ENCODE peak calls at places on chromosome 9, in four cellular contexts. One of them, this sample, is unnamed.

GRCh38 chr9:113657765-113658564 is 194.4 kb downstream of the RGS3 start:
- DNase-seq in CD4-positive, alpha-beta T cell: peak
- DNase-seq in coronary artery: peak
- DNase-seq in esophagus squamous epithelium: no peak
- DNase-seq in this sample: peak

GRCh38 chr9:90914868-90915483 is 113.4 kb downstream of the SYK start:
- DNase-seq in coronary artery: no peak
- DNase-seq in CD4-positive, alpha-beta T cell: peak
- DNase-seq in esophagus squamous epithelium: no peak
- DNase-seq in this sample: no peak

GRCh38 chr9:77789891-77790290 is 141.8 kb upstream of the GNA14 start:
- DNase-seq in esophagus squamous epithelium: no peak
- DNase-seq in CD4-positive, alpha-beta T cell: no peak
- DNase-seq in coronary artery: no peak
- DNase-seq in this sample: no peak

GRCh38 chr9:132041825-132042224 is 37.8 kb downstream of the MED27 start:
- DNase-seq in CD4-positive, alpha-beta T cell: no peak
- DNase-seq in esophagus squamous epithelium: no peak
- DNase-seq in coronary artery: no peak
- DNase-seq in this sample: no peak

GRCh38 chr9:123406691-123407536 is 50.9 kb downstream of the CRB2 start:
- DNase-seq in coronary artery: no peak
- DNase-seq in CD4-positive, alpha-beta T cell: no peak
- DNase-seq in esophagus squamous epithelium: no peak
- DNase-seq in this sample: no peak

GRCh38 chr9:121773286-121773953 is 122.0 kb downstream of the DAB2IP start:
- DNase-seq in coronary artery: no peak
- DNase-seq in esophagus squamous epithelium: no peak
- DNase-seq in CD4-positive, alpha-beta T cell: no peak
- DNase-seq in this sample: no peak

GRCh38 chr9:137656416-137656815 is 37.6 kb downstream of the EHMT1 start:
- DNase-seq in CD4-positive, alpha-beta T cell: no peak
- DNase-seq in coronary artery: no peak
- DNase-seq in esophagus squamous epithelium: no peak
- DNase-seq in this sample: no peak

GRCh38 chr9:70933318-70933717 is 188.1 kb downstream of the TRPM3 start:
- DNase-seq in esophagus squamous epithelium: no peak
- DNase-seq in CD4-positive, alpha-beta T cell: no peak
- DNase-seq in coronary artery: no peak
- DNase-seq in this sample: no peak

GRCh38 chr9:69097053-69097452 is 61.5 kb downstream of the FXN start:
- DNase-seq in esophagus squamous epithelium: no peak
- DNase-seq in coronary artery: no peak
- DNase-seq in CD4-positive, alpha-beta T cell: no peak
- DNase-seq in this sample: no peak

GRCh38 chr9:114433720-114434255 is 46.0 kb upstream of the AKNA start:
- DNase-seq in CD4-positive, alpha-beta T cell: no peak
- DNase-seq in coronary artery: peak
- DNase-seq in esophagus squamous epithelium: no peak
- DNase-seq in this sample: no peak

GRCh38 chr9:120452631-120453030 is 127.3 kb downstream of the CDK5RAP2 start:
- DNase-seq in CD4-positive, alpha-beta T cell: no peak
- DNase-seq in esophagus squamous epithelium: no peak
- DNase-seq in coronary artery: no peak
- DNase-seq in this sample: no peak

GRCh38 chr9:134633362-134634142 is 8.1 kb upstream of the COL5A1 start:
- DNase-seq in coronary artery: no peak
- DNase-seq in CD4-positive, alpha-beta T cell: no peak
- DNase-seq in esophagus squamous epithelium: no peak
- DNase-seq in this sample: no peak

GRCh38 chr9:113570749-113571711 is 107.5 kb downstream of the RGS3 start:
- DNase-seq in CD4-positive, alpha-beta T cell: no peak
- DNase-seq in coronary artery: no peak
- DNase-seq in esophagus squamous epithelium: no peak
- DNase-seq in this sample: no peak

GRCh38 chr9:120303519-120303918 is 276.4 kb downstream of the CDK5RAP2 start:
- DNase-seq in esophagus squamous epithelium: no peak
- DNase-seq in coronary artery: no peak
- DNase-seq in CD4-positive, alpha-beta T cell: no peak
- DNase-seq in this sample: peak

GRCh38 chr9:88106492-88106891 is 31.8 kb downstream of the SPATA31C2 start:
- DNase-seq in esophagus squamous epithelium: no peak
- DNase-seq in coronary artery: no peak
- DNase-seq in CD4-positive, alpha-beta T cell: no peak
- DNase-seq in this sample: no peak

GRCh38 chr9:89153618-89154017 is 25.0 kb downstream of the SHC3 start:
- DNase-seq in CD4-positive, alpha-beta T cell: no peak
- DNase-seq in esophagus squamous epithelium: no peak
- DNase-seq in coronary artery: no peak
- DNase-seq in this sample: no peak

GRCh38 chr9:124291801-124292396 is 34.1 kb downstream of the NEK6 start:
- DNase-seq in CD4-positive, alpha-beta T cell: no peak
- DNase-seq in coronary artery: no peak
- DNase-seq in esophagus squamous epithelium: no peak
- DNase-seq in this sample: no peak

GRCh38 chr9:75033789-75034473 is 5.8 kb upstream of the CARNMT1 start:
- DNase-seq in coronary artery: no peak
- DNase-seq in esophagus squamous epithelium: no peak
- DNase-seq in CD4-positive, alpha-beta T cell: no peak
- DNase-seq in this sample: no peak

GRCh38 chr9:98921740-98922139 is 22.0 kb upstream of the COL15A1 start:
- DNase-seq in esophagus squamous epithelium: no peak
- DNase-seq in CD4-positive, alpha-beta T cell: no peak
- DNase-seq in coronary artery: no peak
- DNase-seq in this sample: no peak

GRCh38 chr9:129399301-129399990 is 221.4 kb upstream of the IER5L start:
- DNase-seq in esophagus squamous epithelium: no peak
- DNase-seq in coronary artery: no peak
- DNase-seq in CD4-positive, alpha-beta T cell: no peak
- DNase-seq in this sample: no peak

GRCh38 chr9:71690058-71690691 is 78.1 kb downstream of the CEMIP2 start:
- DNase-seq in CD4-positive, alpha-beta T cell: no peak
- DNase-seq in coronary artery: no peak
- DNase-seq in esophagus squamous epithelium: no peak
- DNase-seq in this sample: no peak

GRCh38 chr9:123091459-123091858 is 58.0 kb downstream of the GPR21 start:
- DNase-seq in CD4-positive, alpha-beta T cell: no peak
- DNase-seq in coronary artery: no peak
- DNase-seq in esophagus squamous epithelium: no peak
- DNase-seq in this sample: no peak

GRCh38 chr9:93091453-93092081 is 4.5 kb upstream of the CARD19 start:
- DNase-seq in coronary artery: peak
- DNase-seq in CD4-positive, alpha-beta T cell: peak
- DNase-seq in esophagus squamous epithelium: no peak
- DNase-seq in this sample: peak

GRCh38 chr9:98884849-98885248 is 58.9 kb upstream of the COL15A1 start:
- DNase-seq in esophagus squamous epithelium: no peak
- DNase-seq in coronary artery: peak
- DNase-seq in CD4-positive, alpha-beta T cell: no peak
- DNase-seq in this sample: no peak

GRCh38 chr9:114364123-114364522 is 23.7 kb downstream of the AKNA start:
- DNase-seq in CD4-positive, alpha-beta T cell: no peak
- DNase-seq in esophagus squamous epithelium: no peak
- DNase-seq in coronary artery: no peak
- DNase-seq in this sample: no peak

GRCh38 chr9:75798484-75798883 is 92.0 kb upstream of the PCSK5 start:
- DNase-seq in CD4-positive, alpha-beta T cell: no peak
- DNase-seq in coronary artery: no peak
- DNase-seq in esophagus squamous epithelium: no peak
- DNase-seq in this sample: no peak

GRCh38 chr9:111078391-111079038 is 40.2 kb upstream of the LPAR1 start:
- DNase-seq in CD4-positive, alpha-beta T cell: no peak
- DNase-seq in coronary artery: no peak
- DNase-seq in esophagus squamous epithelium: no peak
- DNase-seq in this sample: no peak

DNA sequence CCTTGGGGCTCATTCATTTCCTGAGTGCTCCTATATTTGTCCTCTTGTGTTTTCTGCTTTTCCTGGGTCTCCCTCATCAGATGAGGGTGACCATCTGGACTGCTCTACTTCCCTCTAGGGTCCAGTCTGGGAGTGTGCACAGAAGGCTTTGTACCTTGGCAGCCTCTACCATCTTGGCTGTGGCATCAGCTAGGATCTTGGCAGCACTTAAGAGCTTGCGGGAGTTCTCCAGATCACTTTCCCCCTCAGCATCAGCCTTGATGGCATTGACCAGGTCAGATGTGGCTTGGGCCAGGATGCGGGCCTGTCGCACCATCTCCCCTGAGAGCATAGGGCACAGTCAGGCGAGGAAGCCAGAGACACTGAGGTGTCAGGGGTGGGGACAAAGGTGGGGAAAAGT is 15.8 kb downstream of the TLN1 start:
- DNase-seq in coronary artery: no peak
- DNase-seq in CD4-positive, alpha-beta T cell: no peak
- DNase-seq in esophagus squamous epithelium: no peak
- DNase-seq in this sample: no peak
- TF ChIP-seq CTCF in coronary artery: no peak
- TF ChIP-seq CTCF in CD4-positive, alpha-beta T cell: no peak
- TF ChIP-seq CTCF in esophagus squamous epithelium: no peak
- TF ChIP-seq CTCF in this sample: peak

GRCh38 chr9:24698864-24699518 is 153.3 kb upstream of the IZUMO3 start:
- DNase-seq in CD4-positive, alpha-beta T cell: no peak
- DNase-seq in esophagus squamous epithelium: no peak
- DNase-seq in coronary artery: no peak
- DNase-seq in this sample: no peak
- TF ChIP-seq CTCF in CD4-positive, alpha-beta T cell: no peak
- TF ChIP-seq CTCF in esophagus squamous epithelium: no peak
- TF ChIP-seq CTCF in coronary artery: no peak
- TF ChIP-seq CTCF in this sample: no peak

GRCh38 chr9:34869390-34869789 is 88.7 kb upstream of the PHF24 start:
- DNase-seq in CD4-positive, alpha-beta T cell: no peak
- DNase-seq in coronary artery: no peak
- DNase-seq in esophagus squamous epithelium: no peak
- DNase-seq in this sample: no peak
- TF ChIP-seq CTCF in CD4-positive, alpha-beta T cell: no peak
- TF ChIP-seq CTCF in coronary artery: no peak
- TF ChIP-seq CTCF in esophagus squamous epithelium: peak
- TF ChIP-seq CTCF in this sample: peak

GRCh38 chr9:94553029-94553938 is 1.6 kb upstream of the PCAT7 start:
- DNase-seq in CD4-positive, alpha-beta T cell: no peak
- DNase-seq in esophagus squamous epithelium: no peak
- DNase-seq in coronary artery: no peak
- DNase-seq in this sample: no peak
- TF ChIP-seq CTCF in CD4-positive, alpha-beta T cell: no peak
- TF ChIP-seq CTCF in esophagus squamous epithelium: no peak
- TF ChIP-seq CTCF in coronary artery: no peak
- TF ChIP-seq CTCF in this sample: no peak